ENCODE peak calls at places on chromosomes 7 and 10, in nine cellular contexts. C is tibial artery, V is neural progenitor cell, U is hepatocyte, H is tibial nerve, T is pancreas, A is PC-9, Q is esophagus squamous epithelium, Z is Peyer's patch. S is an unnamed sample.

GRCh38 chr10:103153765-103154197 is 39.3 kb downstream of the NT5C2 start:
- DNase-seq in C (no peak), V (peak; percentile 10), T (no peak), H (no peak), Z (no peak), A (peak; percentile 66), Q (no peak), U (no peak), S (no peak)

GRCh38 chr7:28984631-28985030 is 26.5 kb upstream of the TRIL start:
- DNase-seq in H (peak; percentile 26), C (peak; percentile 66), Q (no peak), Z (peak; percentile 51), V (peak; percentile 65), T (no peak), A (peak; percentile 65), U (peak; percentile 60), S (peak; percentile 57)

GRCh38 chr10:44581996-44582395 is 197.1 kb upstream of the CXCL12 start:
- DNase-seq in H (no peak), Q (no peak), A (no peak), U (no peak), V (no peak), T (no peak), C (no peak), Z (no peak), S (no peak)

GRCh38 chr7:48225101-48225500 is 53.8 kb downstream of the ABCA13 start:
- DNase-seq in T (no peak), Q (no peak), V (no peak), H (no peak), A (no peak), U (no peak), Z (no peak), C (no peak), S (no peak)

GRCh38 chr7:102079140-102080002 is 207.3 kb upstream of the SH2B2 start:
- DNase-seq in A (no peak), V (peak; percentile 70), C (no peak), T (no peak), Z (no peak), U (no peak), H (no peak), Q (no peak), S (no peak)

GRCh38 chr7:27151341-27151944 is 940 bp downstream of the HOXA3 start:
- DNase-seq in T (no peak), C (no peak), Q (no peak), V (no peak), A (no peak), Z (no peak), U (no peak), H (no peak), S (peak; percentile 58)

GRCh38 chr7:73437699-73438416 is 4.3 kb downstream of the FZD9 start:
- DNase-seq in Q (no peak), A (no peak), C (no peak), Z (no peak), T (no peak), H (no peak), U (no peak), V (no peak), S (no peak)

GRCh38 chr7:154672659-154673415 is 330.1 kb downstream of the PAXIP1 start:
- DNase-seq in Z (no peak), H (no peak), C (no peak), A (no peak), U (no peak), T (no peak), Q (no peak), V (no peak), S (no peak)

GRCh38 chr7:55276896-55277295 is 88.2 kb upstream of the LANCL2 start:
- DNase-seq in H (no peak), Q (no peak), T (no peak), A (no peak), U (no peak), V (no peak), C (no peak), Z (no peak), S (no peak)

GRCh38 chr7:22016547-22016946 is 70.8 kb upstream of the CDCA7L start:
- DNase-seq in Z (no peak), V (peak; percentile 59), U (no peak), H (no peak), Q (no peak), C (no peak), T (no peak), A (no peak), S (no peak)

GRCh38 chr7:107920048-107920772 is 29.2 kb downstream of the DLD start:
- DNase-seq in C (no peak), T (no peak), U (no peak), H (no peak), A (no peak), V (no peak), Q (no peak), Z (no peak), S (no peak)

GRCh38 chr7:150381096-150381495 is 2.0 kb downstream of the ZNF775 start:
- DNase-seq in Q (no peak), V (peak; percentile 1), T (no peak), U (no peak), C (no peak), A (no peak), H (no peak), Z (no peak), S (no peak)

GRCh38 chr10:6721480-6721879 is 141.4 kb upstream of the PRKCQ start:
- DNase-seq in A (peak; percentile 66), H (no peak), U (peak; percentile 65), Z (peak; percentile 49), V (no peak), C (no peak), Q (no peak), T (no peak), S (peak; percentile 66)

GRCh38 chr10:1049425-1049958 is 573 bp upstream of the IDI1 start:
- DNase-seq in H (no peak), T (no peak), Z (no peak), C (peak; percentile 30), A (no peak), V (peak; percentile 75), Q (no peak), U (no peak), S (no peak)

GRCh38 chr10:1048349-1048731 is 579 bp downstream of the IDI1 start:
- DNase-seq in A (no peak), T (peak; percentile 56), Z (peak; percentile 75), Q (no peak), H (no peak), U (no peak), V (no peak), C (peak; percentile 31), S (no peak)

GRCh38 chr10:1050555-1050954 is 1.6 kb upstream of the IDI1 start:
- DNase-seq in A (peak; percentile 40), H (no peak), U (peak; percentile 70), Z (peak; percentile 78), Q (no peak), T (no peak), V (peak; percentile 36), C (no peak), S (no peak)

GRCh38 chr10:1048732-1049424 is at the start of gene IDI1:
- DNase-seq in U (peak; percentile 99), Q (peak; percentile 95), A (peak; percentile 91), H (peak; percentile 96), T (peak; percentile 98), V (peak; percentile 99), Z (peak; percentile 98), C (peak; percentile 97), S (peak; percentile 97)

DNA sequence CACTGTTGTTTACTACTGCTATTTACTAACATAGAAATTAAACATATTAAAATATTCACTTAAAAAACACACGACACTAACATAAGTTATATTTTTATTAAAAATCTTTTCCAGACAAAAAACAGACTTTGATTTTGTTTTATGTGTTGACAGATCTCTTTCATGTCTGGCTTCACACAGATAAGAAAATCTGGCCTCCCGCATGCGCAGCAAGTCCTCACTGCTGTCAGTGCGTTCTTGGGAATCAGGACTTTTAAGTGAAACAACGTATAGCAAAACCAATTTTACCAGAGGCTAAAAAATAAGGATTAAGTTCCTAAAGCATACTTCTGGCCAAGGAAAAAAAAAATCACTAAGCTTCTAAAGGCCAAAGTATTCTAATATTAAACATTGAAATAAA is 1.2 kb upstream of the IDI1 start:
- DNase-seq in U (peak; percentile 72), Q (no peak), H (no peak), A (no peak), Z (no peak), V (peak; percentile 50), C (no peak), T (no peak), S (no peak)
- H3K4me3 ChIP-seq in U (peak overlapping the region; percentile 61), Q (peak overlapping the region; percentile 85), H (peak overlapping the region; percentile 98), A (peak overlapping the region; percentile 92), Z (peak overlapping the region; percentile 81), V (peak overlapping the region; percentile 80), C (peak overlapping the region; percentile 97), T (peak overlapping the region; percentile 64), S (peak overlapping the region; percentile 82)

DNA sequence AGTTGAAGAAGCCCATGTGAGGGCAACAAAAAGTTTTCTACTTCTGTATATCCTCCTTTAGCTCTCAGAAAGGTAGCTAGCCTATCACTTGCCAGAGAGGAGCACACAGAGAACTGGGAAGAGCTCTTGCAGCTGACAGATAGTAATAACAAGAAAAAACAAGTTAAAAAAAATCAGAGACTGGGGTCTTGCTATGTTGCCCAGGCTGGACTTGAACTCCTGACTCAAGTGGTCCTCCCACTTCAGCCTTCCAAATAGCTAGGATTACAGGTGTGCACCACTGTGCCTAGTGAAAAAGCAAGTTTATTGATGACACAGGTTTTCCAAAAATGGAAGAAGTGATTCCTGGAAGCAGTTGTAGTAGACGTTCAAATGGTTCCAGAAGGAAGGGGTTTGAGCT is 93.6 kb downstream of the CLEC2L start:
- DNase-seq in V (no peak), U (no peak), T (no peak), Z (no peak), H (no peak), A (no peak), C (no peak), Q (no peak), S (no peak)
- H3K36me3 ChIP-seq in V (no peaks in the 10 kb centered on the region), U (no peaks in the 10 kb centered on the region), T (peaks cover 25% of the 10 kb centered on the region), Z (no peaks in the 10 kb centered on the region), H (no peaks in the 10 kb centered on the region), A (peaks cover 5% of the 10 kb centered on the region), C (peaks cover 84% of the 10 kb centered on the region), Q (peaks cover 21% of the 10 kb centered on the region), S (no peaks in the 10 kb centered on the region)

DNA sequence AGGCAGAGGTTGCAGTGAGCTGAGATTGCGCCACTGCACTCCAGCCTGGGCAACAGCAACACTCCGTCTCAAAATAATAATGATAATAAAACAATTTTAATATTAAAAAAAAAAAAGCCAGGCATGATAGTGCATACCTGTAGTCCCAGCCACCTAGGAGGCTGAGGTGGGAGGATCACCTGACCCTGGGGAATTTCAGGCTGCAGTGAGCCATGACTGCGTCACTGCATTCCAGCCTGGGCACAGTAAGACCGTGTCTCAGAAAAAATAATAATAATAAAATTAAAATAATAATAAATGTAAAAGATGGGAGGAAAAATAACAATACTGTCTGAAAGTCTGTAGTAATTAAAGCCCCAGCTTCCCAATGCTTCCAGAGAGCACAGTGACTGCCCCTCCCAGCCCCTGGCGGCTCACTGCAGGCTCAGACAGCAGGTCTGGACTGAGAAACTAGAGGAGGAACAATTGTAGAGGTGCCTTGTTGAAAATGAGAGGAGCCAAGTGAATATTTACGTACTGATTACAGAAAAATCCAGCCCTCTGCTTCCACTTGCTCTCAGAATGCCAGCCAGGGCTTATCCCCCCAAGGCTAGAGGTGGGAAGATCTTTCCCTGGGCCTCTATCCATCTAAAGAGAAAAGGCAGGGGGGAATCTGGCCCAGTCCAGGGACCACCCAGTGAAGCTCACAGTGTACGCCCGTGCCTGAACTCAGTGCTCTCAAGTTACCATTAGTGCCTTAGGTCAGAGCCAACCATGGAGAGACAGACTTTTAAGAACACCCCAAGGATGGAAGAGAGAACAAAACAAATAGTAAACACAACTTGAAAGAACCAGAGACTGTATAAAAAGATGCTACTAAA is 112.8 kb downstream of the PARD3 start:
- DNase-seq in Q (no peak), Z (no peak), C (no peak), T (no peak), A (no peak), H (no peak), V (peak; percentile 54), U (no peak), S (no peak)
- H3K4me1 ChIP-seq in Q (peaks cover 13% of the 10 kb centered on the region), Z (peaks cover 8% of the 10 kb centered on the region), C (no peaks in the 10 kb centered on the region), T (peaks cover 10% of the 10 kb centered on the region), A (peaks cover 44% of the 10 kb centered on the region), H (no peaks in the 10 kb centered on the region), V (peaks cover 19% of the 10 kb centered on the region), U (peaks cover 39% of the 10 kb centered on the region), S (peaks cover 6% of the 10 kb centered on the region)

GRCh38 chr7:16130127-16131110 is 290.9 kb downstream of the CRPPA start:
- DNase-seq in H (no peak), Q (no peak), U (no peak), T (no peak), C (no peak), Z (no peak), V (no peak), A (no peak), S (no peak)
- H3K4me3 ChIP-seq in H (no peak overlapping the region), Q (no peak overlapping the region), U (no peak overlapping the region), T (no peak overlapping the region), C (no peak overlapping the region), Z (no peak overlapping the region), V (no peak overlapping the region), A (peak overlapping the region; percentile 17), S (no peak overlapping the region)